ENCODE peak calls at places on chromosomes 2 and 18, in six cellular contexts. H is naive B cell, C is HT1080, R is aorta, J is glutamatergic neuron, Z is cerebellum. Y is an unnamed sample.

GRCh38 chr2:15623898-15624541 is 32.4 kb downstream of the DDX1 start:
- DNase-seq in H (no peak), C (no peak), R (no peak), J (no peak), Z (no peak), Y (no peak)

GRCh38 chr2:118748245-118748885 is 99.1 kb downstream of the EN1 start:
- DNase-seq in H (no peak), C (no peak), R (no peak), J (no peak), Z (no peak), Y (no peak)

GRCh38 chr2:47007221-47007825 is 91.7 kb upstream of the MCFD2 start:
- DNase-seq in H (no peak), C (no peak), R (no peak), J (no peak), Z (peak), Y (no peak)

GRCh38 chr2:224072541-224073188 is 33.6 kb upstream of the SERPINE2 start:
- DNase-seq in H (no peak), C (no peak), R (no peak), J (no peak), Z (no peak), Y (no peak)

GRCh38 chr2:143946436-143947385 is 573.2 kb downstream of the ZEB2 start:
- DNase-seq in H (no peak), C (no peak), R (no peak), J (no peak), Z (peak), Y (no peak)

GRCh38 chr2:42089340-42089925 is 41.6 kb downstream of the PKDCC start:
- DNase-seq in H (peak), C (peak), R (peak), J (peak), Z (no peak), Y (peak)

GRCh38 chr2:225354281-225354774 is 45.2 kb upstream of the NYAP2 start:
- DNase-seq in H (no peak), C (peak), R (no peak), J (no peak), Z (no peak), Y (peak)

GRCh38 chr2:143347303-143347702 is 218.1 kb downstream of the ARHGAP15 start:
- DNase-seq in H (no peak), C (no peak), R (no peak), J (no peak), Z (no peak), Y (no peak)

GRCh38 chr2:79271456-79271855 is 111.9 kb upstream of the REG3A start:
- DNase-seq in H (no peak), C (no peak), R (no peak), J (no peak), Z (no peak), Y (no peak)

GRCh38 chr2:42767899-42768705 is 4.2 kb upstream of the OXER1 start:
- DNase-seq in H (no peak), C (no peak), R (no peak), J (no peak), Z (no peak), Y (peak)

GRCh38 chr2:67895171-67895941 is 167.4 kb downstream of the C1D start:
- DNase-seq in H (no peak), C (no peak), R (no peak), J (peak), Z (no peak), Y (peak)

GRCh38 chr2:212135739-212136138 is 402.9 kb downstream of the ERBB4 start:
- DNase-seq in H (no peak), C (peak), R (no peak), J (peak), Z (peak), Y (peak)

GRCh38 chr2:145729993-145730770 is 1210.3 kb upstream of the ZEB2 start:
- DNase-seq in H (no peak), C (no peak), R (no peak), J (no peak), Z (no peak), Y (no peak)

GRCh38 chr2:21418456-21418855 is 294.7 kb downstream of the TDRD15 start:
- DNase-seq in H (no peak), C (no peak), R (no peak), J (no peak), Z (no peak), Y (no peak)

GRCh38 chr2:74511104-74511989 is 2.9 kb upstream of the TLX2 start:
- DNase-seq in H (no peak), C (peak), R (no peak), J (no peak), Z (no peak), Y (peak)

GRCh38 chr2:165015052-165015642 is 59.8 kb upstream of the SLC38A11 start:
- DNase-seq in H (peak), C (peak), R (peak), J (peak), Z (peak), Y (peak)

GRCh38 chr2:69159988-69160387 is 147.0 kb downstream of the ANTXR1 start:
- DNase-seq in H (no peak), C (no peak), R (no peak), J (no peak), Z (no peak), Y (peak)

GRCh38 chr18:24068945-24069693 is 54.6 kb downstream of the TTC39C start:
- DNase-seq in H (no peak), C (no peak), R (no peak), J (no peak), Z (no peak), Y (no peak)

GRCh38 chr2:219513787-219514186 is 495 bp upstream of the ASIC4 start:
- DNase-seq in H (no peak), C (no peak), R (no peak), J (no peak), Z (no peak), Y (no peak)

GRCh38 chr18:44342167-44342566 is 338.5 kb upstream of the SETBP1 start:
- DNase-seq in H (no peak), C (no peak), R (no peak), J (no peak), Z (no peak), Y (peak)

GRCh38 chr2:66490588-66491001 is 55.7 kb downstream of the MEIS1 start:
- DNase-seq in H (no peak), C (peak), R (no peak), J (no peak), Z (no peak), Y (peak)

GRCh38 chr18:47100214-47100831 is 50.0 kb downstream of the HDHD2 start:
- DNase-seq in H (peak), C (peak), R (no peak), J (peak), Z (peak), Y (peak)

GRCh38 chr2:152403395-152403794 is 68.4 kb downstream of the FMNL2 start:
- DNase-seq in H (no peak), C (no peak), R (no peak), J (no peak), Z (no peak), Y (no peak)

GRCh38 chr2:56671973-56672569 is 488.3 kb downstream of the CCDC85A start:
- DNase-seq in H (no peak), C (peak), R (peak), J (no peak), Z (no peak), Y (no peak)

GRCh38 chr2:202808754-202809153 is 62.8 kb downstream of the ICA1L start:
- DNase-seq in H (no peak), C (no peak), R (no peak), J (no peak), Z (no peak), Y (no peak)

GRCh38 chr2:216535454-216535995 is 36.9 kb downstream of the RPL37A start:
- DNase-seq in H (no peak), C (peak), R (peak), J (no peak), Z (no peak), Y (peak)

GRCh38 chr2:7604456-7604855 is 687.2 kb downstream of the RNF144A start:
- DNase-seq in H (no peak), C (no peak), R (no peak), J (no peak), Z (no peak), Y (no peak)

GRCh38 chr2:60424233-60424632 is 129.2 kb downstream of the BCL11A start:
- DNase-seq in H (no peak), C (no peak), R (no peak), J (no peak), Z (no peak), Y (no peak)

GRCh38 chr2:240460781-240461431 is 25.4 kb downstream of the GPC1 start:
- DNase-seq in H (no peak), C (no peak), R (peak), J (peak), Z (no peak), Y (no peak)

Y was measured in M059J.